ENCODE peak calls at places on chromosomes 16 and 17, in seven cellular contexts. I is AG10803; P is Karpas-422; M is AG09309; J is progenitor cell of endocrine pancreas; T is stimulated activated CD4-positive, alpha-beta T cell treated with anti-CD3 and anti-CD28 coated beads, Interleukin-15, amount 100 ng/mL, for 24 hours; X is IMR-90. F is an unnamed sample.

GRCh38 chr17:37841232-37841631 is 83.0 kb upstream of the TBC1D3K start:
- DNase-seq in M (no peak), X (no peak), J (no peak), I (no peak), P (peak), T (no peak), F (no peak)

GRCh38 chr16:4298761-4299522 is 16.9 kb upstream of the GLIS2 start:
- DNase-seq in P (no peak), X (peak), I (peak), J (no peak), M (peak), T (no peak), F (peak)

GRCh38 chr17:45269912-45270311 is 8.0 kb upstream of the SPATA32 start:
- DNase-seq in X (no peak), J (no peak), P (no peak), M (no peak), I (no peak), T (peak), F (no peak)

GRCh38 chr16:66608241-66609138 is 4.0 kb downstream of the CMTM3 start:
- DNase-seq in M (no peak), J (peak), T (peak), P (peak), X (peak), I (peak), F (peak)

GRCh38 chr17:32688221-32688620 is 188.7 kb downstream of the MYO1D start:
- DNase-seq in X (no peak), T (no peak), M (no peak), I (no peak), P (no peak), J (no peak), F (no peak)

GRCh38 chr17:35254107-35254802 is 11.4 kb downstream of the SLFN5 start:
- DNase-seq in P (no peak), I (peak), X (peak), T (no peak), J (no peak), M (peak), F (peak)

GRCh38 chr17:68961204-68961893 is 6.2 kb upstream of the ABCA8 start:
- DNase-seq in P (peak), I (no peak), X (no peak), T (no peak), J (no peak), M (no peak), F (no peak)

GRCh38 chr17:7739746-7740145 is 22.2 kb downstream of the DNAH2 start:
- DNase-seq in I (no peak), M (no peak), P (no peak), X (no peak), J (no peak), T (no peak), F (no peak)

GRCh38 chr17:47720754-47721533 is 12.1 kb upstream of the TBX21 start:
- DNase-seq in X (no peak), J (no peak), M (no peak), T (peak), I (peak), P (no peak), F (peak)

GRCh38 chr16:27600386-27600785 is 50.4 kb downstream of the KATNIP start:
- DNase-seq in P (no peak), J (no peak), I (no peak), M (no peak), T (no peak), X (no peak), F (no peak)

GRCh38 chr16:11495066-11495407 is 91.7 kb downstream of the LITAF start:
- DNase-seq in P (no peak), J (no peak), M (no peak), X (no peak), I (no peak), T (no peak), F (no peak)

GRCh38 chr16:31451681-31452351 is 7.5 kb upstream of the ARMC5 start:
- DNase-seq in I (peak), X (peak), T (peak), M (no peak), J (no peak), P (peak), F (peak)

F was measured in EL.